ENCODE peak calls at places on chromosome 19, in six cellular contexts. Q is A549, T is endothelial cell of umbilical vein, M is K562, R is HepG2, Z is GM12878. L is an unnamed sample.

GRCh38 chr19:49879243-49879960 is 1.9 kb downstream of the TBC1D17 start:
- DNase-seq in T (no peak), Z (no peak), M (no peak), Q (peak), R (no peak), L (peak)

GRCh38 chr19:11452814-11453335 is 17.4 kb downstream of the PRKCSH start:
- DNase-seq in Q (no peak), M (no peak), T (no peak), Z (no peak), R (no peak), L (no peak)

GRCh38 chr19:49614096-49614857 is 23.3 kb downstream of the PRR12 start:
- DNase-seq in Q (peak), R (peak), M (no peak), Z (no peak), T (peak), L (peak)

GRCh38 chr19:52522555-52522954 is 4.9 kb upstream of the ZNF808 start:
- DNase-seq in Z (no peak), R (no peak), T (no peak), M (peak), Q (no peak), L (no peak)

GRCh38 chr19:15265849-15266248 is 33.6 kb upstream of the EPHX3 start:
- DNase-seq in Q (no peak), T (peak), Z (no peak), R (no peak), M (no peak), L (no peak)

GRCh38 chr19:15332311-15332996 is at the start of gene BRD4:
- DNase-seq in R (no peak), Z (no peak), Q (peak), M (peak), T (peak), L (peak)

GRCh38 chr19:38559428-38560401 is 58.0 kb downstream of the MAP4K1 start:
- DNase-seq in M (no peak), R (no peak), Z (peak), Q (no peak), T (no peak), L (no peak)

GRCh38 chr19:35845215-35846037 is 6.9 kb downstream of the NPHS1 start:
- DNase-seq in Q (peak), M (peak), T (no peak), Z (no peak), R (peak), L (no peak)

GRCh38 chr19:5844456-5845433 is 5.2 kb upstream of the FUT6 start:
- DNase-seq in M (no peak), R (no peak), Z (no peak), Q (no peak), T (no peak), L (no peak)

GRCh38 chr19:39631178-39631577 is 24.5 kb upstream of the LGALS16 start:
- DNase-seq in Z (no peak), M (no peak), T (no peak), Q (no peak), R (no peak), L (no peak)

GRCh38 chr19:15421136-15421535 is 2.3 kb upstream of the AKAP8L start:
- DNase-seq in Z (no peak), R (no peak), T (no peak), M (no peak), Q (no peak), L (no peak)

GRCh38 chr19:35727053-35727955 is 9.5 kb downstream of the KMT2B start:
- DNase-seq in M (no peak), Z (no peak), R (no peak), Q (no peak), T (no peak), L (no peak)

GRCh38 chr19:14582894-14583340 is at the start of gene CLEC17A:
- DNase-seq in T (no peak), Z (peak), R (no peak), Q (no peak), M (no peak), L (peak)

DNA sequence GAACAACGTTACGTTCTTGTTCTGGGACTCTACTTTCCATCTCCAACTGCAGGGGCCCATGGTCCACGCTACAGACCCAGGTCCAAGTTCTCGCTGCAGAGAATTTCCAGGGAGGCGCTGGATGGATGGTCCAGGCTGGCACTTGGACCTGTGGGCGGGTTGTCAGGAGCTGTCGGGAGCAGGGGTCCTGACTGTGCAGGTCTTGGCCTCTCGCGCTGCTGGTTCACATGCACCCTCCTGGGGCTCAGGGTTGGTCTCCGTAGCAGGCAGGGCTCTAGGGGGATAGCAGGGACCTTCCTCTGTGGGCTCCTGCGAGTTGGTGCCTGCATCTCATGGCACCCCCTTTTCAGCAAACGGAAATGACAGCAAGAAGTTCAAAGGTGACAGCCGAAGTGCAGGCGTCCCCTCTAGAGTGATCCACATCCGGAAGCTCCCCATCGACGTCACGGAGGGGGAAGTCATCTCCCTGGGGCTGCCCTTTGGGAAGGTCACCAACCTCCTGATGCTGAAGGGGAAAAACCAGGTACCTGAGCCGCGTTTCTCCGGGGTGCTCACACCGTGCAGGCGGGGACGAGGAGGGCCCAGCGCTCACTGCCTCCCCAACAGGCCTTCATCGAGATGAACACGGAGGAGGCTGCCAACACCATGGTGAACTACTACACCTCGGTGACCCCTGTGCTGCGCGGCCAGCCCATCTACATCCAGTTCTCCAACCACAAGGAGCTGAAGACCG is 6.6 kb downstream of the PTBP1 start:
- DNase-seq in T (no peak), Q (no peak), M (no peak), Z (no peak), R (no peak), L (no peak)
- TF ChIP-seq POLR2A in T (no peak), Q (no peak), M (no peak), Z (peak), R (no peak), L (no peak)

GRCh38 chr19:1086618-1087017 is 8.6 kb downstream of the POLR2E start:
- DNase-seq in R (no peak), T (no peak), Q (no peak), Z (no peak), M (no peak), L (no peak)
- TF ChIP-seq MYC in R (no peak), T (no peak), Q (no peak), Z (no peak), M (no peak), L (no peak)

GRCh38 chr19:51093510-51094345 is 11.0 kb upstream of the KLK14 start:
- DNase-seq in Q (no peak), M (no peak), Z (no peak), T (no peak), R (no peak), L (no peak)

GRCh38 chr19:51091126-51091525 is 8.4 kb upstream of the KLK14 start:
- DNase-seq in Q (no peak), Z (no peak), R (no peak), M (no peak), T (no peak), L (no peak)

GRCh38 chr19:51091895-51092873 is 9.5 kb upstream of the KLK14 start:
- DNase-seq in Q (no peak), Z (no peak), T (no peak), M (no peak), R (no peak), L (no peak)

GRCh38 chr19:51094696-51095279 is 12.1 kb upstream of the KLK14 start:
- DNase-seq in T (peak), M (peak), Q (peak), R (peak), Z (no peak), L (peak)

GRCh38 chr19:51093066-51093465 is 10.4 kb upstream of the KLK14 start:
- DNase-seq in R (peak), T (no peak), M (no peak), Z (no peak), Q (no peak), L (no peak)
- TF ChIP-seq MAX in R (no peak), T (no peak), M (no peak), Z (no peak), Q (no peak), L (no peak)

GRCh38 chr19:17309198-17309961 is at the start of gene DDA1:
- DNase-seq in Q (peak), M (peak), Z (peak), T (peak), R (peak), L (peak)
- TF ChIP-seq POLR2A in Q (peak), M (peak), Z (peak), T (peak), R (peak), L (no peak)

DNA sequence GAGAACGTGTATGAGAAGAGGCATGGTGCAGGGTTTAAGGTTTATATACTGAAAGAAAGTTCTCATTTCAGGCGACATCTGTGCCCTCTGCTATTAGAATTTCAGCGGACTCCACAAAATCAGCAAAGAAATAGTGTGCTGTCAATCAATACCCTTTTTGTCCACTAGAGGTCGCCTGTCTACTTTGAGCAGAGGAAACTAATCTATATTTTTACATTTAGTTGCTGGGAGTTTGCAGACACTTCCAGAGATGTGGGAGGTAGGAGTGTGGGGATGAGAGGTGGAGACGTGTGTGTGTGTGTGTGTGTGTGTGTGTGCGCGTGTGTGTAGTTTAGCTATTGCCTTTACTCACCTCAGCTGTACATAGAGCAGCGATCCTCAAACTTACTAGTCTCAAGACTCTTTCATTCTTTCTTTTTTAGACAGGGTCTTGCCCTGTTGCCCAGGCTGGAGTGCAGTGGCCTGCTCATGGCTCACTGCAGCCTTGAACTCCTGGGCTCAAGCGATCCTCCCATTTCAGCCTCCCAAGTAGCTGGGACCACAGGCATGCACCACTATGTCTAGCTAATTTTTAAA is 9.7 kb downstream of the INAFM1 start:
- DNase-seq in T (peak), Z (no peak), R (peak), M (peak), Q (peak), L (peak)
- TF ChIP-seq MYC in T (no peak), Z (no peak), R (no peak), M (no peak), Q (no peak), L (no peak)

GRCh38 chr19:43781630-43782310 is 997 bp upstream of the KCNN4 start:
- DNase-seq in Z (no peak), R (no peak), Q (no peak), M (no peak), T (no peak), L (no peak)

GRCh38 chr19:43782311-43782660 is 1.5 kb upstream of the KCNN4 start:
- DNase-seq in R (no peak), Z (no peak), M (peak), Q (no peak), T (no peak), L (no peak)

GRCh38 chr19:43779820-43780219 is 953 bp downstream of the KCNN4 start:
- DNase-seq in M (peak), R (no peak), Z (no peak), T (no peak), Q (peak), L (peak)

GRCh38 chr19:43779147-43779819 is 1.5 kb downstream of the KCNN4 start:
- DNase-seq in Z (no peak), T (no peak), Q (no peak), R (no peak), M (no peak), L (peak)

GRCh38 chr19:43780706-43781525 is at the start of gene KCNN4:
- DNase-seq in Q (peak), Z (no peak), T (no peak), M (peak), R (no peak), L (peak)
- TF ChIP-seq MAX in Q (peak), Z (peak), T (no peak), M (peak), R (no peak), L (peak)

DNA sequence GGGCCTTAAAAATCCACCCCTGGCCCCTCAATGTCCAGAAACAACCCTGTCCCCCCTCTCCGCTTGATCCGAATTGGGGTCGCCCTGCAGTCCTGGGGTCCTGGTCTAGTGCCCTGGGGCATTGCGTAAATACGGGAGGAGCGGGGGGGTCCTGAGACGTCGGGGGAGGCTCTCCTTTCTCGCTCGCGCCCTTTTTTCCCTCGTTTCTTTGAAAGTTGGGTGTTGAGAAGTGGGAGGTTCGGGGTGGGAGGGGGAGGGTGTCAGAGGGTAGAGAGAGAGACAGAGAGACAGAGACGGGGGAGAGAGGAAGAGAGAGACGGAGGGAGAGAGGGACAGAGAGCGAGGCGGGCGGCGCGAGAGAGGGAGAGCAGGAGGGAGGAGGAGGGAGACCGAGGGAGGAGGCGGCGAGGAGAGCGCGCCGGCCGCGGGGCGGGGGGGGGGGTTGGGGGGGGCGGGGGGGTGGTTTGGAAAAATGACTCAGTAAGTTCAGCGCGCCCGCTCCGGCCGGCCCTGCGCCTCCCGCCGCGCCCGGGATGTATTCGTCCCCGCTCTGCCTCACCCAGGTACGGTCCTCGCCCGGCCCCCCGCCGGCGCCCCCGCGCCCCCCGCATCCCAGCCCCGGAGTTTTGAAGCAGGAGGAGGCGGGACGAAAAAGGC is at the start of gene NFIC:
- DNase-seq in Q (peak), M (peak), Z (no peak), T (peak), R (no peak), L (peak)
- TF ChIP-seq POLR2A in Q (no peak), M (peak), Z (peak), T (no peak), R (no peak), L (no peak)

GRCh38 chr19:21569497-21569870 is 64.1 kb downstream of the ZNF429 start:
- DNase-seq in R (no peak), Z (no peak), T (no peak), Q (no peak), M (no peak), L (peak)

GRCh38 chr19:21568816-21569496 is 63.6 kb downstream of the ZNF429 start:
- DNase-seq in M (no peak), R (no peak), Q (no peak), T (no peak), Z (no peak), L (peak)

GRCh38 chr19:21571316-21571715 is 65.9 kb downstream of the ZNF429 start:
- DNase-seq in M (no peak), R (no peak), T (no peak), Q (no peak), Z (no peak), L (no peak)

GRCh38 chr19:21580101-21580500 is 74.7 kb downstream of the ZNF429 start:
- DNase-seq in R (no peak), Z (no peak), Q (no peak), M (no peak), T (no peak), L (no peak)

GRCh38 chr19:21574607-21575006 is 69.2 kb downstream of the ZNF429 start:
- DNase-seq in R (no peak), Q (no peak), T (no peak), M (no peak), Z (no peak), L (no peak)
- TF ChIP-seq MYC in R (no peak), Q (no peak), T (no peak), M (no peak), Z (no peak), L (no peak)

GRCh38 chr19:17841810-17842662 is 5.7 kb downstream of the JAK3 start:
- DNase-seq in Q (peak), M (peak), T (peak), R (no peak), Z (no peak), L (peak)
- TF ChIP-seq MAX in Q (peak), M (peak), T (no peak), R (no peak), Z (no peak), L (no peak)

GRCh38 chr19:8005534-8006256 is at the start of gene ELAVL1:
- DNase-seq in R (peak), Z (no peak), M (peak), T (peak), Q (peak), L (peak)
- TF ChIP-seq POLR2A in R (peak), Z (peak), M (peak), T (peak), Q (peak), L (peak)